ENCODE peak calls at places on chromosomes 7 and 10, in four cellular contexts. E is PC-3, F is right atrium auricular region, L is cardiac fibroblast. G is an unnamed sample.

GRCh38 chr10:31929260-31929985 is 792 bp upstream of the ARHGAP12 start:
- DNase-seq in L (peak; percentile 34), E (peak; percentile 25), F (peak; percentile 85), G (peak; percentile 41)

GRCh38 chr10:86200269-86200668 is 166.3 kb downstream of the GRID1 start:
- DNase-seq in E (no peak), F (no peak), L (no peak), G (no peak)

GRCh38 chr10:97321032-97321806 is 2.1 kb downstream of the FRAT1 start:
- DNase-seq in E (no peak), F (no peak), L (no peak), G (no peak)

GRCh38 chr7:37031571-37032257 is 307.4 kb upstream of the AOAH start:
- DNase-seq in E (peak; percentile 97), F (peak; percentile 95), L (peak; percentile 99), G (peak; percentile 98)

GRCh38 chr7:148204639-148205292 is 385.8 kb upstream of the C7orf33 start:
- DNase-seq in E (no peak), F (no peak), L (no peak), G (no peak)

GRCh38 chr10:88066876-88067275 is 203.5 kb downstream of the PTEN start:
- DNase-seq in E (no peak), F (no peak), L (no peak), G (no peak)

GRCh38 chr7:2873146-2873545 is 29.0 kb upstream of the GNA12 start:
- DNase-seq in L (no peak), F (no peak), E (peak; percentile 60), G (no peak)

GRCh38 chr7:108104324-108104723 is 25.8 kb downstream of the LAMB4 start:
- DNase-seq in L (peak; percentile 65), E (no peak), F (no peak), G (peak; percentile 69)

GRCh38 chr10:103452714-103453230 is 602 bp upstream of the CALHM2 start:
- DNase-seq in E (no peak), F (no peak), L (no peak), G (no peak)

GRCh38 chr10:98929709-98930108 is 305.9 kb downstream of the HPSE2 start:
- DNase-seq in L (no peak), F (no peak), E (no peak), G (no peak)

GRCh38 chr10:124322191-124322980 is 96.3 kb downstream of the OAT start:
- DNase-seq in L (no peak), F (no peak), E (no peak), G (no peak)

GRCh38 chr7:143225047-143225446 is 3.2 kb downstream of the TAS2R40 start:
- DNase-seq in L (no peak), E (no peak), F (no peak), G (no peak)

GRCh38 chr7:18583305-18583704 is 87.8 kb downstream of the HDAC9 start:
- DNase-seq in E (no peak), F (no peak), L (peak; percentile 38), G (peak; percentile 88)

GRCh38 chr10:26832960-26833359 is 27.8 kb downstream of the ABI1 start:
- DNase-seq in L (no peak), E (no peak), F (no peak), G (no peak)

GRCh38 chr7:149719050-149719899 is 54.1 kb downstream of the ZNF467 start:
- DNase-seq in E (no peak), F (peak; percentile 58), L (peak; percentile 71), G (peak; percentile 68)

GRCh38 chr7:1091019-1091643 is 3.2 kb downstream of the GPER1 start:
- DNase-seq in F (no peak), L (peak; percentile 26), E (peak; percentile 9), G (peak; percentile 37)

GRCh38 chr10:15744217-15744865 is 24.6 kb upstream of the ITGA8 start:
- DNase-seq in F (no peak), L (peak; percentile 75), E (peak; percentile 34), G (peak; percentile 63)

GRCh38 chr10:32256613-32257437 is 90.1 kb downstream of the EPC1 start:
- DNase-seq in F (peak; percentile 79), E (peak; percentile 47), L (peak; percentile 61), G (peak; percentile 68)

GRCh38 chr10:102509387-102509786 is 5.6 kb downstream of the SUFU start:
- DNase-seq in L (peak; percentile 69), E (peak; percentile 73), F (no peak), G (peak; percentile 29)

GRCh38 chr7:158570449-158571170 is 17.0 kb downstream of the PTPRN2 start:
- DNase-seq in E (no peak), F (no peak), L (no peak), G (no peak)

GRCh38 chr7:154857728-154858681 is 144.9 kb downstream of the PAXIP1 start:
- DNase-seq in E (no peak), L (no peak), F (no peak), G (no peak)

GRCh38 chr10:126844406-126844805 is 60.8 kb upstream of the DOCK1 start:
- DNase-seq in E (no peak), L (peak; percentile 32), F (no peak), G (no peak)

GRCh38 chr10:116692225-116692624 is 50.1 kb downstream of the HSPA12A start:
- DNase-seq in L (no peak), F (no peak), E (no peak), G (no peak)

GRCh38 chr10:35218339-35218955 is 91.8 kb downstream of the CREM start:
- DNase-seq in L (peak; percentile 95), F (peak; percentile 92), E (peak; percentile 100), G (peak; percentile 92)

GRCh38 chr7:131056007-131056406 is 271.7 kb upstream of the MKLN1 start:
- DNase-seq in E (no peak), F (no peak), L (no peak), G (no peak)

GRCh38 chr7:38222481-38223096 is 44.5 kb downstream of the STARD3NL start:
- DNase-seq in E (peak; percentile 79), L (peak; percentile 78), F (no peak), G (peak; percentile 63)

GRCh38 chr7:17696422-17696821 is 243.9 kb downstream of the SNX13 start:
- DNase-seq in L (peak; percentile 98), E (peak; percentile 88), F (peak; percentile 79), G (peak; percentile 81)

GRCh38 chr7:41891967-41892755 is 189.3 kb upstream of the INHBA start:
- DNase-seq in L (no peak), F (no peak), E (no peak), G (no peak)

GRCh38 chr7:36128448-36129047 is 24.5 kb upstream of the EEPD1 start:
- DNase-seq in F (peak; percentile 85), E (peak; percentile 96), L (peak; percentile 89), G (peak; percentile 92)

GRCh38 chr10:113069595-113069994 is 119.5 kb downstream of the TCF7L2 start:
- DNase-seq in E (peak; percentile 52), F (no peak), L (no peak), G (no peak)

GRCh38 chr7:67553378-67553777 is 556.7 kb downstream of the TYW1 start:
- DNase-seq in E (no peak), L (no peak), F (no peak), G (no peak)

GRCh38 chr10:63169063-63169462 is 35.9 kb downstream of the NRBF2 start:
- DNase-seq in F (no peak), E (no peak), L (no peak), G (no peak)

GRCh38 chr7:75638607-75639070 is 100.1 kb downstream of the HIP1 start:
- DNase-seq in F (peak; percentile 66), E (peak; percentile 35), L (peak; percentile 22), G (peak; percentile 36)

GRCh38 chr10:35336921-35337741 is 822 bp downstream of the CCNY start:
- DNase-seq in E (peak; percentile 77), L (peak; percentile 29), F (no peak), G (no peak)

GRCh38 chr7:51187941-51188340 is 128.7 kb downstream of the COBL start:
- DNase-seq in F (no peak), E (no peak), L (no peak), G (no peak)

GRCh38 chr10:62980697-62981495 is 152.2 kb upstream of the NRBF2 start:
- DNase-seq in F (no peak), E (peak; percentile 99), L (no peak), G (no peak)

GRCh38 chr7:70071786-70072185 is 473.5 kb downstream of the AUTS2 start:
- DNase-seq in L (no peak), F (no peak), E (no peak), G (no peak)

GRCh38 chr10:24208661-24209420 is at the start of gene KIAA1217:
- DNase-seq in F (peak; percentile 61), L (peak; percentile 45), E (peak; percentile 38), G (peak; percentile 26)

GRCh38 chr10:24206926-24207701 is 1.8 kb upstream of the KIAA1217 start:
- DNase-seq in F (no peak), L (peak; percentile 2), E (no peak), G (no peak)

GRCh38 chr10:24209946-24210491 is 1.1 kb downstream of the KIAA1217 start:
- DNase-seq in F (no peak), E (peak; percentile 72), L (peak; percentile 91), G (peak; percentile 37)

GRCh38 chr10:24207781-24208611 is 942 bp upstream of the KIAA1217 start:
- DNase-seq in L (peak; percentile 81), F (peak; percentile 65), E (peak; percentile 72), G (no peak)

GRCh38 chr10:24209421-24209770 is 458 bp downstream of the KIAA1217 start:
- DNase-seq in F (peak; percentile 62), L (peak; percentile 69), E (peak; percentile 72), G (peak; percentile 10)
- H3K4me3 ChIP-seq in F (peak overlapping the region; percentile 57), L (peak overlapping the region; percentile 57), E (peak overlapping the region; percentile 68), G (peak overlapping the region; percentile 38)

GRCh38 chr10:91745086-91745831 is 53.0 kb upstream of the TNKS2 start:
- DNase-seq in F (no peak), E (peak; percentile 73), L (peak; percentile 29), G (no peak)
- TF ChIP-seq CTCF in F (peak; percentile 45), E (peak; percentile 74), L (peak; percentile 39), G (peak; percentile 16)

GRCh38 chr10:6275022-6275997 is 72.6 kb downstream of the PFKFB3 start:
- DNase-seq in L (peak; percentile 99), E (peak; percentile 89), F (peak; percentile 98), G (peak; percentile 95)
- H3K4me3 ChIP-seq in L (peak overlapping the region; percentile 36), E (peak overlapping the region; percentile 50), F (no peak overlapping the region), G (no peak overlapping the region)

GRCh38 chr10:22334414-22335203 is 10.7 kb upstream of the SPAG6 start:
- DNase-seq in L (no peak), E (no peak), F (no peak), G (no peak)

GRCh38 chr10:22333667-22334282 is 11.5 kb upstream of the SPAG6 start:
- DNase-seq in F (no peak), E (no peak), L (no peak), G (no peak)

GRCh38 chr10:22333167-22333566 is 12.1 kb upstream of the SPAG6 start:
- DNase-seq in E (no peak), L (no peak), F (no peak), G (no peak)

GRCh38 chr10:22338260-22338894 is 6.9 kb upstream of the SPAG6 start:
- DNase-seq in E (peak; percentile 39), F (no peak), L (no peak), G (no peak)

DNA sequence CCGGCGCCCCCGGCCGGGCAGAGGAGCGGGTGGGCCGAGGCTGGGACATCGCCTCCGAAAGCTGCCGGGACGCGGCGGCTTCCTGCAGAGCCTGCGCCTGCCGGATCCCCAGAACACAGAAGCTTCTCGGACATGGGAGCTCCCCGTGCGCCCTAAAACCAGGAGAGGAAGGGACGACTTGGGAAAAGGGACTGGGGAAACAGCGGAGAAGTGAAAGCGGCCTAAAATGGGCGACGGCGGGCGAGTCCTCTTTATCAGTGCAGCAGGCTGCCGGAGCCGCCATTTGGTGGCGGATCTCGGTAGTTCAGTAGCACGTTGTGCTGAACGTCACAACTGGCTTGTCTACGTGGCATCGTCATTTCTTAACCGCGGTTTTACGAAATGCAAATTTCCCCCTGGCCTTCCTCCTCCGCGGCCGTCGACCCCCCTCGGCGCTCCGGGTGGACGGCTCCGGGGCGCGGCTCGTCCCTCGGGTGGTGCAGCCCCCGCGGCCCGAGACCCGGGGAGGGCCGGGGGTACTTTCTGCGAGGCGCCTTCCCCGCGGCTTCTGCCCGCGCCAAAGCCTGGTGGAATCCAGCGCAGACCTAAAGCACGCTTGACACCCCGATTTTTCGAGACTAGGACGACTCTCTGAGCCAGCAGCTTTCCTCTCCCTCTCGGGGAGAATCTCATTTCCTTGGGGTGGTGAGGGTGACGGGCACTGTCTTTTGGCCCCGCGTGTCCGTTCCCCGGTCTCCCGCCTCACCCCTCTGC is 9.9 kb upstream of the SPAG6 start:
- DNase-seq in L (peak; percentile 69), E (peak; percentile 26), F (no peak), G (peak; percentile 60)
- TF ChIP-seq CTCF in L (peak; percentile 19), E (no peak), F (peak; percentile 32), G (no peak)

G was measured in fibroblast of villous mesenchyme.